ENCODE peak calls at places on chromosomes 11 and 22, in five cellular contexts. I is breast epithelium, J is GM12878, P is epithelial cell of esophagus, R is HFF-Myc. N is an unnamed sample.

GRCh38 chr22:20124083-20124787 is 7.2 kb upstream of the TRMT2A start:
- DNase-seq in I (no peak), J (no peak), P (no peak), R (no peak), N (no peak)

GRCh38 chr11:73729594-73730206 is 31.2 kb downstream of the RAB6A start:
- DNase-seq in I (no peak), J (no peak), P (peak; percentile 9), R (no peak), N (no peak)

GRCh38 chr11:82996966-82997606 is 74.6 kb downstream of the RAB30 start:
- DNase-seq in I (no peak), J (peak; percentile 87), P (peak; percentile 74), R (no peak), N (no peak)

GRCh38 chr11:44002191-44003093 is 45.3 kb upstream of the ACCSL start:
- DNase-seq in I (no peak), J (no peak), P (no peak), R (no peak), N (no peak)

GRCh38 chr22:30694638-30695350 is at the start of gene OSBP2:
- DNase-seq in I (no peak), J (no peak), P (peak; percentile 8), R (no peak), N (peak; percentile 15)

GRCh38 chr11:12784445-12784844 is 110.2 kb downstream of the TEAD1 start:
- DNase-seq in I (no peak), J (no peak), P (no peak), R (no peak), N (no peak)

GRCh38 chr11:72787262-72788104 is 6.4 kb downstream of the STARD10 start:
- DNase-seq in I (no peak), J (no peak), P (no peak), R (no peak), N (no peak)

GRCh38 chr22:42114721-42115120 is 15.9 kb downstream of the CYP2D6 start:
- DNase-seq in I (no peak), J (no peak), P (no peak), R (no peak), N (no peak)

GRCh38 chr11:113378692-113379091 is 8.9 kb upstream of the ANKK1 start:
- DNase-seq in I (no peak), J (no peak), P (peak; percentile 24), R (no peak), N (no peak)

GRCh38 chr22:30857791-30858190 is 110.8 kb downstream of the MORC2 start:
- DNase-seq in I (peak; percentile 37), J (no peak), P (no peak), R (no peak), N (peak; percentile 3)

GRCh38 chr11:70883973-70884688 is 368.2 kb downstream of the SHANK2 start:
- DNase-seq in I (no peak), J (no peak), P (no peak), R (no peak), N (no peak)

DNA sequence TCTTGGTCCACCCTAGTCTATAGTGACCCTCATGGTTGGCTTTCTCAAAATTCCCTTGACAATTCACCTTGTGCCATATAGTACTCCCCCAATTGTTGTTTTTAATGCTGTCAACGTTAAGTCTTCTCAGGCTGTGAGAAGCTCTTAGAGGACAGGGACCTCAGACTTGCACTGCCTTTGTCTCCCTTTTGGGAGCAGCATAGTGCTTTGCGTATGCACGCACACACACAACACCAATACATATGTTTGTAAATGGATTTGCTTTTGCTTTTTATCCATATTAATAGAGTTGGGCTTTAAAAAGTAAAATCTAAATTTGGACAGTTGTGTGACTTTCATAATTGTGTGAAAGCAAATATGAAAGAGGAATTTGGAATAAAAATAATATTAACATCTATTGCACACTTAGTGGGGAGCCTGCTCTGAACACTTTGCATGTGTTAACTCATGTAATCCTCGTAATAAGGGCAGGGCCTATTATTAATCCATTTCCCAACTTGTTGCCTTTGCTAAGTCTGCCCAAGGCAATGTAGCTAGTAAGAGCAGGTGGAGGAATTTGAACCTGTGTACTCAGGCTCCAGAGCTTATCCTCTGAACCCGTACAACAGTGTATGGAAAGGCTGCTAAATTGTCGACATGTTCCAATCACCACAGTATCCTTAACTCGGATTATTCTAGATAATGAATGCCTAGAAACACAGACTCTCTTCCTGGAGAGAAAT is 257.7 kb upstream of the NARS2 start:
- DNase-seq in I (no peak), J (no peak), P (peak; percentile 58), R (no peak), N (no peak)
- TF ChIP-seq CTCF in I (no peak), J (no peak), P (peak; percentile 20), R (peak; percentile 37), N (no peak)

DNA sequence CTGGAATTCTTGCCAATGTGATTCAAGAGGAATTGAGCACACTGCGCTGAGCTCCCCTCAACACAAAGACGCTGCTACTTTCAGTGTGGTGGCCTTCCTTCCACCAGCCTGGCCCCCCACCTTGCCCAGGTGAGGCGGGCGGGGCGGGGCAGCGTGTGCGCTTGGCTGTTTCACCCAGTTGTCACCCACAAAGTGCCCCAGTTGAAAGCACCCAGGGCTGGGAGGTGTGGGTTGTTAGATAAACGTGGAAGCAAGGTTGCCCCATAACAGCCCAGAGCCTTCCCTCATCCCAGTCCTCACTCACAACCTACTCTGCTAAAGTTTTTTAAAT is 43.1 kb downstream of the CACNG2 start:
- DNase-seq in I (no peak), J (no peak), P (no peak), R (no peak), N (no peak)
- H3K4me3 ChIP-seq in I (peak overlapping the region; percentile 6), J (no peak overlapping the region), P (no peak overlapping the region), R (no peak overlapping the region), N (no peak overlapping the region)

GRCh38 chr11:4991066-4991465 is 3.6 kb upstream of the OR51L1 start:
- DNase-seq in I (no peak), J (no peak), P (no peak), R (no peak), N (no peak)
- TF ChIP-seq CTCF in I (no peak), J (peak; percentile 38), P (no peak), R (no peak), N (no peak)

GRCh38 chr11:22656128-22656527 is 10.3 kb upstream of the GAS2 start:
- DNase-seq in I (no peak), J (no peak), P (peak; percentile 55), R (no peak), N (no peak)
- H3K4me3 ChIP-seq in I (no peak overlapping the region), J (no peak overlapping the region), P (no peak overlapping the region), R (no peak overlapping the region), N (no peak overlapping the region)

GRCh38 chr22:38861170-38861874 is 10.7 kb downstream of the CBX6 start:
- DNase-seq in I (no peak), J (no peak), P (no peak), R (no peak), N (no peak)
- TF ChIP-seq CTCF in I (peak; percentile 12), J (no peak), P (no peak), R (no peak), N (no peak)

DNA sequence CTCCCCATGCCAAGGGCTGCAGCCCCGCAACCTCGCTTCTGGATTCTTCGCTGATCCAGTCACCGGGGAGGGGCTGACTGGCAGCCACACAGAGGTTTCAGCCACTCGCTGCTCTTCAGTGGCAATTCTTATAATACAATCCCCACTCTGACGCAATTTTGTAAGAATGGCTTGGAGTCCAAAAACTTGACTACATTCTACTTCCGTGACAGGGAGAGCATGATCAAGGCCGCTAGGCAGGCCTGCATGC is 14.9 kb downstream of the PPM1F start:
- DNase-seq in I (no peak), J (no peak), P (peak; percentile 89), R (no peak), N (peak; percentile 94)
- H3K4me3 ChIP-seq in I (peak overlapping the region; percentile 71), J (peak overlapping the region; percentile 76), P (no peak overlapping the region), R (peak overlapping the region; percentile 46), N (no peak overlapping the region)

DNA sequence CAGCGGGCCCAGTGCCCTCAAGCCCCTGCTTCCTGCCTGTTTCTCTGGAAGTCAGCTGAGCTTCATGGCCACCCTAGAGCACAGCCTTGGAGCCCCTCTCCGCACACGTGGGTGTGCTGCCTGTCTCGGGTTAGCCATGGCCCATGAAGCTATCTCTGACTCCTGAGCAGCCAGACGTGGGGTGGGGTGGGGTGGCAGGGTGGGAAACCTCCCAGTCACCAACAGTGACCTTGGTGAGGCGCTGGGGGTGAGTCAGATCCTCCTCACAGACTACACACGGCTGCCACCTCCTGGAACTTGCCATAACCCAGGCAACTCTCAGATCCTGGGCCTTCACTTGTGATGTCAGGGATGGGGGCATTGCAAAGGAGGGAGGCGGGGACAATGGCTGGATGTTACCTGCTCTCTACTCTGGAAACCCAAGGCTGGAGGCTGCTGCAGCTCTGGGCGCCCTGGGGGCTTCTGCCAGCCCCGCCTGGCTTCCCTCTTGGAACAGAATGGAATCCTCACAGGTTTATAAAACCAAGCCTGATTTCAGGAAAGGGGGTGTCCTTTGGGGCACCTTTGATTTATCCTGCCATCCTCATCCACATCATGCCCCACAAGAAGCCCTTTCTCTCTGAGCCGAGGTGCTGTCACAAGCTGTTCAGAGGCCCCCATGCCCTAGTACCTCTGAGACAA is 88.4 kb downstream of the SNX19 start:
- DNase-seq in I (peak; percentile 62), J (no peak), P (peak; percentile 83), R (peak; percentile 59), N (peak; percentile 89)
- TF ChIP-seq CTCF in I (peak; percentile 35), J (peak; percentile 30), P (peak; percentile 70), R (peak; percentile 69), N (no peak)

DNA sequence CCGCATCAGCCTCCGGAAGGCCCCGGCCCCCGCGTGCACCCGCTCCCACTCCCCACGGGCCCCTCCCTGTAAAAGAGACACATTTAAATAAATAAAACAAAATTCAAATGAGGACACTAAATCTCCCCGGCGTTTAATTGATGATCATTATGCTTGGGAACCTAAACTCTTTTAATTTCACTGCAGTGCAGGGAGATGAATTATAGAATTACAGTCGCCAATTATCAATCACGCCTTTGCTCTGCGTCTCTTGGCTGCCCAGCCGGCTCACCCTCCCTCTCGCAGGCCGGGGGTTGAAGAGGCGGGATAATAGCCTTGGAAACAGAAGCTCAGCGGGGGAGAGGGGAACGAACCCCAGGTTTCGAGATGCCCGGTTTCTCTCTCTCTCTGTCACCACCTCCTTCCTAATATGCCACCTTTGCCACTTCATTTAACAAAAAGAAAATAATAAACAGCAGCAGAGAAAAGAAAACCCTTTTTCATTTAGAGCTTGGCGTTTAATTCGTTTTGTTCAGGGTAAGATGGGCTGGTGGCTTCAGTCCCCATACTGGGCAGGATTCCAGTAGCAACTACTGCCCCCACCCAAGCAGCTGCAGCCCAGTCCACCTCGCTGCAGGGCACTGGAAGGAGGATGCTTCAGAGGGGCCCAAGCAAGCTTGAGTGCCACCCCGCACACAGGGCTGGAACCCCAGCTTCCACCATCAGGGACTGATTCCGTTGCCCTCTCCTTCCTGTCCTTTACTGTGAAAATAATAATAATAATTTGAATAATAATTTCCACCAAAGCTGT is 271.8 kb downstream of the BUD13 start:
- DNase-seq in I (no peak), J (no peak), P (no peak), R (no peak), N (peak; percentile 57)
- H3K4me3 ChIP-seq in I (no peak overlapping the region), J (no peak overlapping the region), P (no peak overlapping the region), R (no peak overlapping the region), N (no peak overlapping the region)

GRCh38 chr11:57639321-57640067 is 10.2 kb downstream of the YPEL4 start:
- DNase-seq in I (no peak), J (no peak), P (no peak), R (no peak), N (no peak)

GRCh38 chr11:57641426-57641825 is 8.3 kb downstream of the YPEL4 start:
- DNase-seq in I (no peak), J (no peak), P (peak; percentile 72), R (no peak), N (no peak)

GRCh38 chr11:57638811-57639320 is 10.8 kb downstream of the YPEL4 start:
- DNase-seq in I (no peak), J (no peak), P (no peak), R (no peak), N (no peak)

GRCh38 chr11:57640068-57640800 is 9.5 kb downstream of the YPEL4 start:
- DNase-seq in I (no peak), J (no peak), P (no peak), R (no peak), N (no peak)

GRCh38 chr11:57641011-57641410 is 8.7 kb downstream of the YPEL4 start:
- DNase-seq in I (no peak), J (no peak), P (no peak), R (no peak), N (no peak)
- TF ChIP-seq CTCF in I (no peak), J (peak; percentile 38), P (no peak), R (peak; percentile 31), N (no peak)

N was measured in lower leg skin.